ENCODE peak calls at places on chromosomes 12 and 14, in five cellular contexts. One of them, this sample, is unnamed.

GRCh38 chr12:76085159-76085868 is 829 bp upstream of the NAP1L1 start:
- DNase-seq in upper lobe of left lung: no peak
- DNase-seq in bronchial epithelial cell: peak
- DNase-seq in psoas muscle: no peak
- DNase-seq in lower lobe of right lung: no peak
- DNase-seq in this sample: no peak

GRCh38 chr12:53530056-53530455 is 22.8 kb upstream of the NPFF start:
- DNase-seq in bronchial epithelial cell: no peak
- DNase-seq in psoas muscle: no peak
- DNase-seq in upper lobe of left lung: no peak
- DNase-seq in lower lobe of right lung: no peak
- DNase-seq in this sample: no peak

GRCh38 chr14:55274144-55274543 is 2.9 kb downstream of the FBXO34 start:
- DNase-seq in lower lobe of right lung: no peak
- DNase-seq in bronchial epithelial cell: peak
- DNase-seq in upper lobe of left lung: no peak
- DNase-seq in psoas muscle: no peak
- DNase-seq in this sample: no peak

GRCh38 chr14:78836777-78837176 is 666.6 kb downstream of the NRXN3 start:
- DNase-seq in bronchial epithelial cell: peak
- DNase-seq in upper lobe of left lung: no peak
- DNase-seq in psoas muscle: peak
- DNase-seq in lower lobe of right lung: no peak
- DNase-seq in this sample: no peak

GRCh38 chr12:65695077-65695865 is 129.0 kb upstream of the HMGA2 start:
- DNase-seq in upper lobe of left lung: no peak
- DNase-seq in bronchial epithelial cell: peak
- DNase-seq in psoas muscle: peak
- DNase-seq in lower lobe of right lung: peak
- DNase-seq in this sample: no peak

GRCh38 chr14:44782775-44783238 is 178.9 kb downstream of the KLHL28 start:
- DNase-seq in lower lobe of right lung: no peak
- DNase-seq in bronchial epithelial cell: no peak
- DNase-seq in psoas muscle: no peak
- DNase-seq in upper lobe of left lung: no peak
- DNase-seq in this sample: no peak

GRCh38 chr12:64946132-64946829 is 121.8 kb downstream of the TBC1D30 start:
- DNase-seq in bronchial epithelial cell: no peak
- DNase-seq in lower lobe of right lung: no peak
- DNase-seq in upper lobe of left lung: peak
- DNase-seq in psoas muscle: no peak
- DNase-seq in this sample: no peak

GRCh38 chr12:6392499-6392898 is 8.5 kb downstream of the LTBR start:
- DNase-seq in upper lobe of left lung: no peak
- DNase-seq in psoas muscle: no peak
- DNase-seq in bronchial epithelial cell: no peak
- DNase-seq in lower lobe of right lung: no peak
- DNase-seq in this sample: no peak

GRCh38 chr12:29889737-29890136 is 106.0 kb upstream of the TMTC1 start:
- DNase-seq in lower lobe of right lung: no peak
- DNase-seq in bronchial epithelial cell: peak
- DNase-seq in psoas muscle: peak
- DNase-seq in upper lobe of left lung: no peak
- DNase-seq in this sample: no peak

GRCh38 chr12:64673490-64674169 is 63.3 kb downstream of the RASSF3 start:
- DNase-seq in psoas muscle: no peak
- DNase-seq in lower lobe of right lung: no peak
- DNase-seq in bronchial epithelial cell: no peak
- DNase-seq in upper lobe of left lung: no peak
- DNase-seq in this sample: no peak

DNA sequence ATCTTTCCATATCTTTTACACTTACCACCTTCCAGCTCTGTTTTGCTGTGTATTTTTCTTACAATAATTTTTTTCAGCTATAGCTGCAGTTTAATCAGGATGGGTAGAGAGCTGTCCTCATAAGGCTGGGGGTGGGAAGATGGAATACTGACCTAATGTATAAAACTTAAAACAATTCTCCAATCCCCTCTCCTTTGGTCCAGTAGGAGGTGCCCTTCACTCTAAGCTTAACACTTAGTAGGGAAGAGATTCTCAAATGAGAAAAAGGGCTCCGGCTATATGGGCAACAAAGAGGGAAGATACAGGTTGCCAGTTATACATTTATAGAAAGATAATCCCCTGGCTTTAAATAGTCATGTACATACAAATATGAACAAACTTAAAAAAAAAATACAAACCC is 2.8 kb downstream of the ORMDL2 start:
- DNase-seq in upper lobe of left lung: no peak
- DNase-seq in bronchial epithelial cell: no peak
- DNase-seq in psoas muscle: no peak
- DNase-seq in lower lobe of right lung: no peak
- DNase-seq in this sample: no peak
- TF ChIP-seq CTCF in upper lobe of left lung: no peak
- TF ChIP-seq CTCF in bronchial epithelial cell: peak
- TF ChIP-seq CTCF in psoas muscle: no peak
- TF ChIP-seq CTCF in lower lobe of right lung: no peak
- TF ChIP-seq CTCF in this sample: no peak

GRCh38 chr14:38208825-38209562 is 1.3 kb downstream of the SSTR1 start:
- DNase-seq in upper lobe of left lung: peak
- DNase-seq in lower lobe of right lung: peak
- DNase-seq in bronchial epithelial cell: no peak
- DNase-seq in psoas muscle: peak
- DNase-seq in this sample: peak
- TF ChIP-seq CTCF in upper lobe of left lung: no peak
- TF ChIP-seq CTCF in lower lobe of right lung: no peak
- TF ChIP-seq CTCF in bronchial epithelial cell: no peak
- TF ChIP-seq CTCF in psoas muscle: no peak
- TF ChIP-seq CTCF in this sample: no peak

DNA sequence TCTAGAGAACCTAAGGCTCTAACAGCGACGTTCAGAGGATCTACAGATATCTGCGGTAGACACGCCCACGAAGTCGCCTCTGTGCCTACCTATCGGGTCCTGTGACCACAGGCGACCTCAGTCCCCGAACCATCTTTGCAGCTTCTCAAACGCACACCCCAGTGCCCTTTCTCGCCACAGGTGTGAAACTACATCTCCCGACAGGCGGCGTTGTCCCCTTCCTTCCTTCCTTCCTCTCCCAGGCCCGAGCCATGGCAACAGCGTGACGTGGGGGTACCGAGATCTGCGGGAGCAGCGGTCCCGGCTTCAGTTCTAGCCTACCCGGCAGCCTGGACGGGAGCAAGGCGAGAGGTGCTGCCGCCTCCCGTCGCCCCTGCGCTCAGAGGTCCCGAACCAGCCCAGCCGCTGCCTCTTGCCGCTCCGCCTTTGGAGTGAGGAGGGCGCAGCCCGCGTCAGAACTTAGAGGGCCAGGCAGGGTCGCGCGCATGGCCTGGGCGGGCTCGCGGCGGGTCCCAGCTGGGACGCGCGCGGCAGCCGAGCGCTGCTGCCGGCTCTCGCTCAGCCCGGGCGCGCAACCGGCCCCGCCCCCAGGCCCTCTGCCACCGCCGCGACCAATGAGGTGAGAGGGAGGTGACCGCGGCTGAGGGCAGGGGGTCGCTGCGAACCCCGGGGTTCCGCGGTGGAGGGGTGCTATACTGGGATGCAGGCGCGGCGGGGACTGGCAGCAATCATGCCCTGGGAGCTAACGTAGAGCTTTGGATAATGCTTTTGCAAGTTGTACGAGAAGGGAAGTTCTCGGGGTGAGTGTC is at the start of gene COQ10A:
- DNase-seq in psoas muscle: peak
- DNase-seq in upper lobe of left lung: peak
- DNase-seq in bronchial epithelial cell: peak
- DNase-seq in lower lobe of right lung: peak
- DNase-seq in this sample: peak
- TF ChIP-seq CTCF in psoas muscle: peak
- TF ChIP-seq CTCF in upper lobe of left lung: peak
- TF ChIP-seq CTCF in bronchial epithelial cell: peak
- TF ChIP-seq CTCF in lower lobe of right lung: peak
- TF ChIP-seq CTCF in this sample: peak

GRCh38 chr12:131751335-131751734 is 40.4 kb downstream of the SFSWAP start:
- DNase-seq in upper lobe of left lung: no peak
- DNase-seq in lower lobe of right lung: no peak
- DNase-seq in bronchial epithelial cell: no peak
- DNase-seq in psoas muscle: no peak
- DNase-seq in this sample: no peak

GRCh38 chr12:131753757-131754156 is 42.9 kb downstream of the SFSWAP start:
- DNase-seq in psoas muscle: no peak
- DNase-seq in bronchial epithelial cell: no peak
- DNase-seq in upper lobe of left lung: no peak
- DNase-seq in lower lobe of right lung: no peak
- DNase-seq in this sample: no peak

GRCh38 chr12:131752457-131752856 is 41.6 kb downstream of the SFSWAP start:
- DNase-seq in bronchial epithelial cell: no peak
- DNase-seq in lower lobe of right lung: no peak
- DNase-seq in psoas muscle: no peak
- DNase-seq in upper lobe of left lung: peak
- DNase-seq in this sample: no peak

GRCh38 chr12:131754184-131754583 is 43.3 kb downstream of the SFSWAP start:
- DNase-seq in psoas muscle: no peak
- DNase-seq in lower lobe of right lung: no peak
- DNase-seq in bronchial epithelial cell: no peak
- DNase-seq in upper lobe of left lung: peak
- DNase-seq in this sample: no peak

GRCh38 chr12:131753041-131753440 is 42.2 kb downstream of the SFSWAP start:
- DNase-seq in upper lobe of left lung: peak
- DNase-seq in psoas muscle: no peak
- DNase-seq in lower lobe of right lung: no peak
- DNase-seq in bronchial epithelial cell: no peak
- DNase-seq in this sample: no peak
- TF ChIP-seq CTCF in upper lobe of left lung: no peak
- TF ChIP-seq CTCF in psoas muscle: no peak
- TF ChIP-seq CTCF in lower lobe of right lung: no peak
- TF ChIP-seq CTCF in bronchial epithelial cell: no peak
- TF ChIP-seq CTCF in this sample: no peak

This sample was measured in mesothelial cell of epicardium.